ENCODE peak calls at places on chromosomes 2 and 18, in four cellular contexts. P is GM12878, U is H1, X is HepG2. C is an unnamed sample.

GRCh38 chr2:128301501-128301966 is 17.1 kb downstream of the HS6ST1 start:
- DNase-seq in U (no peak), P (no peak), X (no peak), C (no peak)

GRCh38 chr2:56806924-56807323 is 623.1 kb downstream of the CCDC85A start:
- DNase-seq in X (no peak), U (no peak), P (no peak), C (no peak)

GRCh38 chr2:45731146-45731545 is 79.7 kb downstream of the PRKCE start:
- DNase-seq in X (no peak), U (no peak), P (no peak), C (no peak)

GRCh38 chr18:63344263-63344662 is 22.7 kb downstream of the KDSR start:
- DNase-seq in P (no peak), U (no peak), X (no peak), C (no peak)

GRCh38 chr18:78665644-78666043 is 314.0 kb upstream of the SALL3 start:
- DNase-seq in U (no peak), P (no peak), X (no peak), C (no peak)

GRCh38 chr2:190328748-190329147 is 9.1 kb upstream of the HIBCH start:
- DNase-seq in P (no peak), U (no peak), X (peak; percentile 47), C (no peak)

GRCh38 chr2:234496442-234496834 is 443 bp downstream of the ARL4C start:
- DNase-seq in X (no peak), U (no peak), P (no peak), C (no peak)

GRCh38 chr2:110713508-110714362 is 18.6 kb upstream of the ACOXL start:
- DNase-seq in P (no peak), X (peak; percentile 22), U (no peak), C (no peak)

GRCh38 chr2:120734930-120735611 is 597 bp upstream of the GLI2 start:
- DNase-seq in P (no peak), U (no peak), X (no peak), C (no peak)

GRCh38 chr18:44536619-44537018 is 144.1 kb upstream of the SETBP1 start:
- DNase-seq in X (no peak), P (no peak), U (no peak), C (no peak)

GRCh38 chr2:215019085-215019484 is 119.3 kb downstream of the ABCA12 start:
- DNase-seq in P (peak; percentile 78), U (no peak), X (no peak), C (no peak)

GRCh38 chr2:215020283-215020682 is 118.1 kb downstream of the ABCA12 start:
- DNase-seq in U (no peak), P (no peak), X (no peak), C (no peak)

GRCh38 chr2:215019521-215020145 is 118.8 kb downstream of the ABCA12 start:
- DNase-seq in X (no peak), U (no peak), P (peak; percentile 75), C (no peak)

GRCh38 chr2:215027775-215028174 is 110.7 kb downstream of the ABCA12 start:
- DNase-seq in X (no peak), U (no peak), P (no peak), C (no peak)

DNA sequence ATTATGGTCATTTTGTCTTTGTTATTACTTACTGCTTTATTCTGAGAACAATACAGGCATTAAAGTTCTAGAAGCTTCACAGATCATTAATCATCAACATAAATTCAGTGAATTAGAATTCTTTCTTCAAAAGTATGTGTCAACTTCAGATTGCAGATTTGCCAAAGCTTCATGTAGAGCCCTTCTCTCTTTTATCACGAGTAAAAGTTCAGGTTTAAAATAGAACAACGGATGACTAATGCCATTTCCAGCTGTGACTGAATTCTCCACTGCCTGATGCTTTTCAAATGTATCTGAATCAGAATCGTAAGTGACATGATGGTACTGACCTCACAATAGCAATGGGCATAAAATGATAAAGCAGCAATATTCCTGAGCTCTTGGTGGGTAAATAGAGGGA is 116.0 kb downstream of the ABCA12 start:
- DNase-seq in U (no peak), P (no peak), X (no peak), C (no peak)
- TF ChIP-seq TAF1 in U (no peak), P (no peak), X (no peak), C (no peak)

GRCh38 chr2:202634556-202635440 is at the start of gene FAM117B:
- DNase-seq in P (peak; percentile 84), X (peak; percentile 98), U (peak; percentile 90), C (peak; percentile 91)
- TF ChIP-seq POLR2A in P (peak; percentile 86), X (peak; percentile 89), U (peak; percentile 80), C (peak; percentile 35)

DNA sequence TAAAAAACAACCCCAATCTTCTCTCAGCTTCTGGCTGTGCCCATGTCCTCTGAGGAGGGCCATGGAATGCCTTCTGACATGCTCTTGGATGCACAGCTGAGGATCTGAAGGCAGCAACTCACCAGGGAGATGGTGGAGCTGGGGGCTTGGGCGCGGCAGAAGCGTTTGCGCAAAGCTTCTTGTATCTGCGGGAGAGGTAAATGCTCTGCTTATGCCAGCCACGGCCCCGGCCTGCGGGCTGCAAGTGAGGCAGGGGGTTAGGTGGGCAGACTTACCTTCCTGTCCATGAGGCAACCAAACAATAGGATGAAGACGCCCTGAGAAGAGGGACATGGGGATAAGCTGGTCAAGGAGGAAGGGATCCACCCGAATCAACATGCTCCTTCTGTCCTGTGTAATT is 36.0 kb upstream of the SELENOI start:
- DNase-seq in U (no peak), X (no peak), P (no peak), C (no peak)
- TF ChIP-seq TAF1 in U (no peak), X (no peak), P (no peak), C (no peak)

DNA sequence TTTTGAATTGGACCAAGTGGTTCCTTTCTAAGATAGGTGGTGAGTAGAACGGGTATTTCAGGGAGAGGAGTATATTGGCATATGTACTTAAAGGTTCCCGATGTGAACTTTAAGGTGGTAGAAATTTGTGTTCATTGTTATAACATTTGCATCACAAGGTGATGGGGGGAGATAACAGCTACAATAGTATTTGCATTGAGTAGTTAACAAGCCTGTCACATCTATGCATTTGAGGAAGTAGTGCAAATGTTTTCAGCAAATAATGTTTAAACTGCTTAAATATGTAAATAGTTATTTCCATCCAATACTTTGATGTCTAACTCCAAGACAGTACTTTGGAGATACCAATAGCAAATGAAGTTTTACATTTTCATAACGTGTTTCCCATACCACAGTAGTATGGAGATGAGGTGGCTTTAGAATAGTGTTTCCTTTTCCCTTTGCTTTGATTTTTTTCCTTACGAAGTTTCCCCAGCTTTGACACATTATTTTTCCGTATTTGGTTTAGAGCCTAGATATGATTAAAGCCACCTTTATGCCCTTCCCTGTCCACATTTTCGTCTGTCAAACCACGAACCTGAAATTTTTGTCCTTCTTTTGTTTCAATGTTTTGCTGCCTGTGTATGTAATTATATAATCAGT is 46.6 kb downstream of the VAPA start:
- DNase-seq in U (no peak), P (no peak), X (no peak), C (no peak)
- TF ChIP-seq POLR2A in U (no peak), P (no peak), X (no peak), C (no peak)

GRCh38 chr2:36695746-36696415 is 626 bp upstream of the VIT start:
- DNase-seq in U (no peak), X (no peak), P (no peak), C (no peak)
- TF ChIP-seq TAF1 in U (no peak), X (no peak), P (no peak), C (no peak)

GRCh38 chr2:217612920-217613319 is 389.9 kb downstream of the TNS1 start:
- DNase-seq in U (no peak), P (no peak), X (no peak), C (no peak)
- TF ChIP-seq POLR2A in U (no peak), P (no peak), X (no peak), C (no peak)

GRCh38 chr2:112812318-112813042 is 24.1 kb downstream of the IL1B start:
- DNase-seq in U (no peak), X (no peak), P (no peak), C (no peak)
- TF ChIP-seq TAF1 in U (no peak), X (no peak), P (peak; percentile 6), C (no peak)

GRCh38 chr2:53786371-53787254 is at the start of the genes ASB3 and ERLEC1:
- DNase-seq in P (peak; percentile 48), X (peak; percentile 91), U (peak; percentile 85), C (peak; percentile 78)
- TF ChIP-seq POLR2A in P (peak; percentile 96), X (peak; percentile 97), U (peak; percentile 95), C (peak; percentile 90)

GRCh38 chr2:201220102-201220570 is 37.2 kb downstream of the CASP10 start:
- DNase-seq in X (no peak), U (no peak), P (no peak), C (no peak)

GRCh38 chr2:201218780-201219179 is 35.8 kb downstream of the CASP10 start:
- DNase-seq in P (no peak), U (no peak), X (no peak), C (no peak)

GRCh38 chr2:201228271-201228911 is 31.9 kb upstream of the CASP8 start:
- DNase-seq in U (no peak), X (no peak), P (no peak), C (no peak)

GRCh38 chr2:201219328-201220096 is 36.6 kb downstream of the CASP10 start:
- DNase-seq in U (no peak), X (no peak), P (no peak), C (no peak)

GRCh38 chr2:201223089-201224073 is 37.0 kb upstream of the CASP8 start:
- DNase-seq in P (no peak), U (no peak), X (no peak), C (peak; percentile 27)
- TF ChIP-seq TAF1 in P (no peak), U (no peak), X (no peak), C (no peak)